ENCODE peak calls at places on chromosome 21, in four cellular contexts. T is K562, N is GM12878, J is HepG2. E is an unnamed sample.

GRCh38 chr21:45860493-45861155 is 120.9 kb upstream of the COL6A1 start:
- DNase-seq in T (no peak), N (no peak), J (no peak), E (no peak)

GRCh38 chr21:41635874-41636273 is 127.9 kb upstream of the TMPRSS2 start:
- DNase-seq in T (no peak), N (no peak), J (no peak), E (no peak)

GRCh38 chr21:29114765-29115164 is 15.7 kb upstream of the MAP3K7CL start:
- DNase-seq in T (no peak), N (no peak), J (no peak), E (no peak)

GRCh38 chr21:39938086-39938611 is 70.9 kb downstream of the PCP4 start:
- DNase-seq in T (no peak), N (no peak), J (no peak), E (no peak)

GRCh38 chr21:31873275-31873695 is 465 bp downstream of the HUNK start:
- DNase-seq in T (no peak), N (no peak), J (no peak), E (peak)

GRCh38 chr21:40371329-40371728 is 475.6 kb downstream of the DSCAM start:
- DNase-seq in T (no peak), N (no peak), J (no peak), E (no peak)

GRCh38 chr21:42455196-42455595 is 40.8 kb downstream of the RSPH1 start:
- DNase-seq in T (no peak), N (no peak), J (no peak), E (no peak)

GRCh38 chr21:18138507-18138906 is 106.1 kb upstream of the CHODL start:
- DNase-seq in T (no peak), N (no peak), J (no peak), E (no peak)

GRCh38 chr21:45991606-45992301 is 10.2 kb downstream of the COL6A1 start:
- DNase-seq in T (no peak), N (no peak), J (no peak), E (no peak)

GRCh38 chr21:44305691-44306090 is 5.8 kb downstream of the PFKL start:
- DNase-seq in T (no peak), N (no peak), J (no peak), E (no peak)

DNA sequence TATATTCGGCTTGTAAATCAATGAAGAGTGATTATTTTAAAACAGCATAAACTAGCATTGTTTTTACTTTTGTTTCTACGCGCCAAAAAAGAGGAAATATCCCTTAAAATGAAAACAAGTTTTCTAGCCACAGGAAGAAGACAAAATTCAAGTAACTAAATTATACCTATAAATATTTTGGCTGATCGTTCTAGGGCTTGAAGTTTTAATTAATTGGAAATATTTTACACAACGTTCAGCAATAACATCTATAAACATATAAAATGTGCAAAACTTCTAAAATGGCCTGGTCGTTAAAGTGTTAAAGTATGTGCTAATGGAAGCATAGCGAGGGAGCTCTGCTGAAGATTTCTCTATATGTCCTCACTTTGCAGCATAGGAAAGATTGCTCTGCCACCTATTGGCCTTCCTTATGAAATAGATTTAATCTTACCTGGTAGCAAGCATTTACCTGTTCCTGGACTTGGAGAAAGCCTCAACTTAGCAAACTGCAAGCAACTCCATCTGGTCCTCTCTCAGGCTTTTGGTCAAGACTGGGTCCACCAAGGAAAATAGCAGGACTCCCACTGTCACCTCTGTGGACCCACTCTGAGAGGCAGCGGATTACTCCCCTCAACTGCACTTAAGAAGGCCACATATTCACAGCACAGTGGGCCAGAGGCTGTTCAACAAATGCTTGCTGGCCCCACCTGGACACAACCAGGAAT is 351.3 kb upstream of the RUNX1 start:
- DNase-seq in T (peak), N (peak), J (peak), E (peak)
- TF ChIP-seq NFIC in T (no peak), N (no peak), J (no peak), E (no peak)

GRCh38 chr21:36183144-36183795 is 26.6 kb downstream of the DOP1B start:
- DNase-seq in T (no peak), N (no peak), J (no peak), E (no peak)
- TF ChIP-seq NFIC in T (no peak), N (no peak), J (no peak), E (no peak)

GRCh38 chr21:25896657-25897056 is 161.9 kb downstream of the GABPA start:
- DNase-seq in T (no peak), N (no peak), J (no peak), E (no peak)

GRCh38 chr21:25891596-25891995 is 156.8 kb downstream of the GABPA start:
- DNase-seq in T (no peak), N (no peak), J (no peak), E (no peak)

GRCh38 chr21:25897383-25897782 is 162.6 kb downstream of the GABPA start:
- DNase-seq in T (no peak), N (no peak), J (no peak), E (no peak)

GRCh38 chr21:25898671-25899070 is 163.9 kb downstream of the GABPA start:
- DNase-seq in T (no peak), N (no peak), J (no peak), E (no peak)

DNA sequence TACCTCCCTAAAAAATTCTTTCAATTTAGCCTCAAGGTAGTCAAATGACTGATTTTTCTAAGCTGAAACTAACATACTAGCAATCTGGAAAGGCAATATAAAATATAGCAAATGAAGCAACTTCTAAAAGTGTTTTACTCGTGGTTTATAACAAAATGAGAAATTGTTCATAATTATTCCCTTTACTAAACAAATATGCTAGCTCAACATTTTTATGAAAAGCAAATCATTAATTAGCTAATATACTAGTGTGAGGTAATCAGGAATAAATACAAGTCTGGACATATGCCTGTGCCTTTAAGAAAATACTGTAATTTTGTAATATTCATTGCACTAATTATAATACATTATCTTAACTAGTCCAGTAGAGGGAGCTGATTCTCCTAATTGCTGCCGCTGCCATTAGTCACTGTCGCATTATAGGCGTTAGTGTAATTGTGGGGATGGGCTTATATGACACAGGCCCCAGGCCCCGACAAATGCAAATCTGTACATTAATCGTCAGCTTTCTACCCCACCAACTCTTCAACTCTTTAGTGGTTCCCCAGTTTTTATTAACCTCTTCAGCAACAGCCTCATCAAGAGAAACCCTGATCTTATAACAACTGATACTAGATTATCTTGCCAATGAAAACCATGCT is 160.9 kb downstream of the GABPA start:
- DNase-seq in T (peak), N (no peak), J (no peak), E (peak)
- TF ChIP-seq NFIC in T (no peak), N (no peak), J (no peak), E (no peak)

GRCh38 chr21:33149166-33149565 is 79.2 kb downstream of the OLIG1 start:
- DNase-seq in T (no peak), N (no peak), J (no peak), E (no peak)

GRCh38 chr21:33155457-33155856 is 74.3 kb upstream of the IFNAR2 start:
- DNase-seq in T (no peak), N (no peak), J (no peak), E (no peak)

GRCh38 chr21:33157303-33157702 is 72.4 kb upstream of the IFNAR2 start:
- DNase-seq in T (no peak), N (no peak), J (no peak), E (no peak)

GRCh38 chr21:33155005-33155404 is 74.7 kb upstream of the IFNAR2 start:
- DNase-seq in T (no peak), N (no peak), J (no peak), E (no peak)

GRCh38 chr21:33152228-33153130 is 77.3 kb upstream of the IFNAR2 start:
- DNase-seq in T (no peak), N (no peak), J (no peak), E (peak)
- TF ChIP-seq NFIC in T (no peak), N (no peak), J (no peak), E (no peak)

DNA sequence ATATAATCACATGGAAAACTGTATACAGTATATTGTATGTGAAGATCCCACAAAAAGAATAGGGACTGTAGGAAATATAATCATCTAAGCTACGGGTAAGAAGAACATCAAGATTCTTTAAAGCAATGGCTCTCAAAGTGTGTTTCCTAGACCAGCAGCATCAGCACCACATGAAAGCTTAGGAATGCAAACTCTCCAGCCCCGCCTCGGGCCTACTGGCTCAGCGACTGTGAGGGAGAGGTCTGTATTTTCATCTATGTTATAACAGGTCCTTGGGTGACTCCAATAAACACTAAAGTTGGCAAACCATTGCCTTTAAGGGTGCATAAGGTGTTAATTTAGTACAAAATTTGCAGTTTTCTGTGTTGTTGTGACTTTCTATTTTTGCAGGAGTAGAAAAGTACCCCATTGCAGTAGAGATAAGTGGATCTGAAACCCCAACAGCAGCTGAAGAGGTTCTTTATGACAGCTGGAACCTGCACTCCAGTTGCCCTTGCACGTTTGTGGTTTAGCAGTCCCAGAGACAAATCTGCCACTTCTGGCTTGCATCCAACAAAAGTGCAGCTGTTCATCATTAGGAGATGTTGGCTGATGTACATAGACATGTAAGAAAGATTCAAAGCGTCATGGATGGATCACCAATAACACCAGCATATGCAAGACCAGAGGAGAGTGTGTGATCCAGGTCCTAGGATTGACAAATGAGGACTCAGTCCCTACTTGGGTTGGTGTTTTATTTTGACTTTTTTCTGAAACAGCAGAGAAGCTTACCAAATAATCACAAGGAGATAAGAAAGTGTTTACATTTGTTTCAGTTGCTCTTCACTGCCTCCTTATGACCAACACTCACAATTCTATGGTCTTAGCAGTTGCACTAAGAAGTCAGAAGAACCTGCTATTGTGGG is 15.9 kb upstream of the IFNAR1 start:
- DNase-seq in T (no peak), N (peak), J (no peak), E (peak)
- TF ChIP-seq NFIC in T (peak), N (peak), J (no peak), E (no peak)